ENCODE peak calls at places on chromosomes 11 and 22, in five cellular contexts. Q, P, B, Z and X are unnamed samples.

GRCh38 chr22:24968066-24968561 is 15.6 kb downstream of the KIAA1671 start:
- DNase-seq in Q (no peak), P (no peak), B (no peak), Z (no peak), X (no peak)

GRCh38 chr11:117690484-117691205 is 106.4 kb downstream of the DSCAML1 start:
- DNase-seq in Q (no peak), P (no peak), B (peak), Z (no peak), X (no peak)

GRCh38 chr22:42990131-42990838 is 24.7 kb downstream of the PACSIN2 start:
- DNase-seq in Q (no peak), P (no peak), B (no peak), Z (no peak), X (no peak)

GRCh38 chr11:64081663-64082442 is 46.1 kb downstream of the FLRT1 start:
- DNase-seq in Q (peak), P (no peak), B (no peak), Z (no peak), X (no peak)

GRCh38 chr22:27331526-27332281 is 469.9 kb downstream of the MN1 start:
- DNase-seq in Q (no peak), P (no peak), B (peak), Z (no peak), X (no peak)

GRCh38 chr11:112318193-112318592 is 57.5 kb upstream of the PLET1 start:
- DNase-seq in Q (no peak), P (no peak), B (no peak), Z (no peak), X (no peak)

GRCh38 chr22:21818487-21819182 is 48.8 kb downstream of the MAPK1 start:
- DNase-seq in Q (no peak), P (no peak), B (no peak), Z (no peak), X (no peak)

GRCh38 chr11:62542750-62543567 is 3.6 kb downstream of the AHNAK start:
- DNase-seq in Q (peak), P (peak), B (peak), Z (no peak), X (peak)

GRCh38 chr11:69358398-69359080 is 64.6 kb downstream of the MYEOV start:
- DNase-seq in Q (no peak), P (no peak), B (no peak), Z (no peak), X (no peak)

GRCh38 chr11:102420547-102420946 is 32.0 kb downstream of the TMEM123 start:
- DNase-seq in Q (no peak), P (no peak), B (no peak), Z (no peak), X (no peak)

GRCh38 chr11:10526974-10527918 is 13.7 kb downstream of the RNF141 start:
- DNase-seq in Q (no peak), P (no peak), B (no peak), Z (no peak), X (no peak)

GRCh38 chr11:132445966-132446365 is 1075.6 kb downstream of the NTM start:
- DNase-seq in Q (no peak), P (no peak), B (no peak), Z (no peak), X (no peak)

GRCh38 chr11:62604460-62605130 is 2.9 kb upstream of the MTA2 start:
- DNase-seq in Q (no peak), P (no peak), B (no peak), Z (no peak), X (no peak)